ENCODE peak calls at places on chromosomes 7 and 10, in seven cellular contexts. One of them, this sample, is unnamed.

GRCh38 chr7:51311166-51311565 is 5.4 kb downstream of the COBL start:
- DNase-seq in fibroblast of lung: no peak
- DNase-seq in choroid plexus epithelial cell: no peak
- DNase-seq in CD8-positive, alpha-beta memory T cell: no peak
- DNase-seq in DMS153: no peak
- DNase-seq in hepatocyte: no peak
- DNase-seq in H7: peak
- DNase-seq in this sample: no peak

GRCh38 chr7:110842796-110843195 is 248.1 kb upstream of the LRRN3 start:
- DNase-seq in DMS153: no peak
- DNase-seq in CD8-positive, alpha-beta memory T cell: no peak
- DNase-seq in hepatocyte: no peak
- DNase-seq in fibroblast of lung: no peak
- DNase-seq in H7: no peak
- DNase-seq in choroid plexus epithelial cell: no peak
- DNase-seq in this sample: no peak

GRCh38 chr7:6437251-6437650 is 10.5 kb downstream of the DAGLB start:
- DNase-seq in fibroblast of lung: peak
- DNase-seq in choroid plexus epithelial cell: no peak
- DNase-seq in hepatocyte: no peak
- DNase-seq in H7: no peak
- DNase-seq in DMS153: no peak
- DNase-seq in CD8-positive, alpha-beta memory T cell: no peak
- DNase-seq in this sample: no peak

GRCh38 chr10:69498711-69499471 is 47.6 kb downstream of the TSPAN15 start:
- DNase-seq in choroid plexus epithelial cell: no peak
- DNase-seq in CD8-positive, alpha-beta memory T cell: no peak
- DNase-seq in fibroblast of lung: peak
- DNase-seq in hepatocyte: no peak
- DNase-seq in DMS153: no peak
- DNase-seq in H7: no peak
- DNase-seq in this sample: no peak

GRCh38 chr7:18873674-18874341 is 243.6 kb downstream of the TWIST1 start:
- DNase-seq in H7: peak
- DNase-seq in fibroblast of lung: peak
- DNase-seq in choroid plexus epithelial cell: peak
- DNase-seq in hepatocyte: peak
- DNase-seq in CD8-positive, alpha-beta memory T cell: no peak
- DNase-seq in DMS153: no peak
- DNase-seq in this sample: no peak

GRCh38 chr7:85065306-85065705 is 121.5 kb downstream of the SEMA3D start:
- DNase-seq in choroid plexus epithelial cell: peak
- DNase-seq in hepatocyte: no peak
- DNase-seq in CD8-positive, alpha-beta memory T cell: no peak
- DNase-seq in H7: no peak
- DNase-seq in DMS153: no peak
- DNase-seq in fibroblast of lung: peak
- DNase-seq in this sample: no peak

GRCh38 chr10:110498087-110498981 is 627 bp downstream of the DUSP5 start:
- DNase-seq in H7: peak
- DNase-seq in choroid plexus epithelial cell: peak
- DNase-seq in CD8-positive, alpha-beta memory T cell: peak
- DNase-seq in fibroblast of lung: peak
- DNase-seq in hepatocyte: peak
- DNase-seq in DMS153: no peak
- DNase-seq in this sample: peak

GRCh38 chr7:131218727-131219128 is 108.9 kb upstream of the MKLN1 start:
- DNase-seq in H7: no peak
- DNase-seq in fibroblast of lung: no peak
- DNase-seq in CD8-positive, alpha-beta memory T cell: no peak
- DNase-seq in choroid plexus epithelial cell: no peak
- DNase-seq in DMS153: no peak
- DNase-seq in hepatocyte: no peak
- DNase-seq in this sample: no peak

GRCh38 chr10:132656283-132657126 is 118.9 kb downstream of the INPP5A start:
- DNase-seq in DMS153: no peak
- DNase-seq in choroid plexus epithelial cell: no peak
- DNase-seq in H7: no peak
- DNase-seq in hepatocyte: no peak
- DNase-seq in CD8-positive, alpha-beta memory T cell: no peak
- DNase-seq in fibroblast of lung: no peak
- DNase-seq in this sample: no peak

GRCh38 chr10:123038782-123039631 is 30.2 kb downstream of the ACADSB start:
- DNase-seq in hepatocyte: no peak
- DNase-seq in H7: no peak
- DNase-seq in choroid plexus epithelial cell: no peak
- DNase-seq in fibroblast of lung: no peak
- DNase-seq in DMS153: no peak
- DNase-seq in CD8-positive, alpha-beta memory T cell: no peak
- DNase-seq in this sample: no peak

GRCh38 chr7:29494350-29494749 is 69.3 kb upstream of the PRR15 start:
- DNase-seq in hepatocyte: no peak
- DNase-seq in H7: no peak
- DNase-seq in fibroblast of lung: peak
- DNase-seq in CD8-positive, alpha-beta memory T cell: no peak
- DNase-seq in choroid plexus epithelial cell: peak
- DNase-seq in DMS153: no peak
- DNase-seq in this sample: no peak